ENCODE peak calls at places on chromosome 1, in seven cellular contexts. C, F, E, Z, S, G and I are unnamed samples.

GRCh38 chr1:225845633-225846259 is 35.8 kb downstream of the EPHX1 start:
- DNase-seq in C (peak; percentile 97), E (peak; percentile 65), Z (peak; percentile 72), S (peak; percentile 89), F (peak; percentile 83), G (peak; percentile 84), I (no peak)

GRCh38 chr1:154765970-154766369 is 104.1 kb downstream of the KCNN3 start:
- DNase-seq in F (peak; percentile 33), C (peak; percentile 89), Z (peak; percentile 24), G (no peak), E (no peak), S (peak; percentile 15), I (no peak)

GRCh38 chr1:203281851-203282661 is 23.3 kb upstream of the BTG2 start:
- DNase-seq in C (no peak), Z (no peak), F (no peak), G (no peak), E (no peak), S (peak; percentile 45), I (no peak)

GRCh38 chr1:118960026-118960561 is 28.0 kb downstream of the TBX15 start:
- DNase-seq in F (no peak), G (no peak), Z (no peak), S (no peak), E (no peak), C (no peak), I (peak; percentile 55)

GRCh38 chr1:109252893-109253802 is 3.8 kb downstream of the CELSR2 start:
- DNase-seq in S (no peak), Z (no peak), F (peak; percentile 57), G (no peak), E (no peak), C (no peak), I (no peak)

GRCh38 chr1:244010191-244010590 is 40.9 kb upstream of the ZBTB18 start:
- DNase-seq in C (no peak), F (no peak), S (no peak), Z (no peak), E (no peak), G (no peak), I (no peak)

GRCh38 chr1:116311756-116312691 is 61.0 kb upstream of the ATP1A1 start:
- DNase-seq in C (peak; percentile 13), Z (peak; percentile 52), E (peak; percentile 41), S (no peak), G (no peak), F (peak; percentile 69), I (no peak)

GRCh38 chr1:226664413-226665101 is 74.5 kb downstream of the ITPKB start:
- DNase-seq in E (no peak), Z (peak; percentile 74), G (peak; percentile 95), S (peak; percentile 92), F (no peak), C (no peak), I (no peak)

GRCh38 chr1:222904451-222904850 is 89.6 kb downstream of the DISP1 start:
- DNase-seq in S (no peak), G (no peak), E (no peak), C (no peak), F (no peak), Z (no peak), I (no peak)

GRCh38 chr1:105138445-105138821 is 1388.7 kb downstream of the AMY1C start:
- DNase-seq in C (no peak), S (no peak), F (no peak), E (no peak), Z (peak; percentile 35), G (no peak), I (no peak)

GRCh38 chr1:237888143-237888542 is 2.6 kb downstream of the ZP4 start:
- DNase-seq in Z (no peak), S (no peak), F (no peak), G (no peak), C (no peak), E (no peak), I (no peak)

GRCh38 chr1:3477241-3478109 is 23.0 kb downstream of the ARHGEF16 start:
- DNase-seq in E (no peak), Z (no peak), S (no peak), F (no peak), C (peak; percentile 83), G (no peak), I (no peak)

GRCh38 chr1:119012383-119012782 is 24.2 kb upstream of the TBX15 start:
- DNase-seq in E (no peak), C (no peak), S (no peak), Z (no peak), G (no peak), F (no peak), I (no peak)

GRCh38 chr1:43687301-43688108 is 19.8 kb upstream of the ST3GAL3 start:
- DNase-seq in G (peak; percentile 39), Z (no peak), C (no peak), F (no peak), E (no peak), S (no peak), I (no peak)

GRCh38 chr1:34984435-34985062 is 598 bp downstream of the TMEM35B start:
- DNase-seq in E (no peak), C (no peak), F (peak; percentile 75), Z (no peak), G (peak; percentile 58), S (peak; percentile 77), I (no peak)

GRCh38 chr1:166166400-166166699 is 451 bp downstream of the FAM78B start:
- DNase-seq in Z (no peak), G (no peak), F (no peak), S (no peak), C (peak; percentile 84), E (no peak), I (no peak)

GRCh38 chr1:166165661-166166399 is 971 bp downstream of the FAM78B start:
- DNase-seq in C (peak; percentile 80), E (peak; percentile 15), S (no peak), G (peak; percentile 47), Z (no peak), F (no peak), I (no peak)

GRCh38 chr1:166164646-166164994 is 2.2 kb downstream of the FAM78B start:
- DNase-seq in G (no peak), E (no peak), S (no peak), C (no peak), F (no peak), Z (no peak), I (no peak)

GRCh38 chr1:166166701-166167394 is at the start of gene FAM78B:
- DNase-seq in F (peak; percentile 86), Z (peak; percentile 80), S (peak; percentile 75), G (peak; percentile 76), E (peak; percentile 51), C (peak; percentile 92), I (peak; percentile 65)

DNA sequence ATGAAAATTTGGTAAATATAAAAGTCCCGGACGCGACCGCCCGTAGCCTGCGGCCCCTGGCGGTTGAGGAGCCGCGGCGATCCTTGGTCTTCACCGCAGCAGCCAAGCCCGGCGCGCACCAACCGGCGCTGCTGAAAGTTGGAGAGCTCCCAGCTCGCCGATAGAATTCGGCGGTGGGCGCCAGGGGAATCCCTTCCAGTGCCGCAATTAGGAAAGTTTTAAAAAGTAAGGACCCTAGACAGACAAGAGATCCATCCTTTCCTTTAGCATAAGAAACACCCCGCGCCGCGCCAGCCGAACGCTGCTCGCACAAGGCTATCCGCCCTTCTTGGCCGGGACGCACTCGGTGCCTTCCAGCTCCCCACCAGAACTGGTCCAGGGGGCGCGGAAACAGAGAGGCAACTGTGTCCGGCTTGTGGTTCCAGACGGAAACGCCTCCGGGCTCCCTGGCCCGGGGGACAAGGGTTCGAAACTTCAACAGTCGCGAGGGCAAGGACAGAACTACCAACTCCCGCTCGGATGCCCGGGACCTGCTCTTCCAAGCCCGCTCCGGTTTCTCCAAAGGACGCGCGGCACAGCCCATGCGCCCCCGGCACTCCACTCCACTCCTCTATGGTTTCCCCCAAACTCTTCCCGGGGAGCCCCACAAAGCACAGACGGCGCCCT is 1.7 kb downstream of the FAM78B start:
- DNase-seq in F (peak; percentile 71), C (peak; percentile 87), Z (peak; percentile 50), S (peak; percentile 66), G (peak; percentile 66), E (peak; percentile 71), I (no peak)
- H3K4me3 ChIP-seq in F (peak overlapping the region; percentile 61), C (peak overlapping the region; percentile 54), Z (peak overlapping the region; percentile 79), S (peak overlapping the region; percentile 91), G (peak overlapping the region; percentile 74), E (no peak overlapping the region), I (peak overlapping the region; percentile 70)

DNA sequence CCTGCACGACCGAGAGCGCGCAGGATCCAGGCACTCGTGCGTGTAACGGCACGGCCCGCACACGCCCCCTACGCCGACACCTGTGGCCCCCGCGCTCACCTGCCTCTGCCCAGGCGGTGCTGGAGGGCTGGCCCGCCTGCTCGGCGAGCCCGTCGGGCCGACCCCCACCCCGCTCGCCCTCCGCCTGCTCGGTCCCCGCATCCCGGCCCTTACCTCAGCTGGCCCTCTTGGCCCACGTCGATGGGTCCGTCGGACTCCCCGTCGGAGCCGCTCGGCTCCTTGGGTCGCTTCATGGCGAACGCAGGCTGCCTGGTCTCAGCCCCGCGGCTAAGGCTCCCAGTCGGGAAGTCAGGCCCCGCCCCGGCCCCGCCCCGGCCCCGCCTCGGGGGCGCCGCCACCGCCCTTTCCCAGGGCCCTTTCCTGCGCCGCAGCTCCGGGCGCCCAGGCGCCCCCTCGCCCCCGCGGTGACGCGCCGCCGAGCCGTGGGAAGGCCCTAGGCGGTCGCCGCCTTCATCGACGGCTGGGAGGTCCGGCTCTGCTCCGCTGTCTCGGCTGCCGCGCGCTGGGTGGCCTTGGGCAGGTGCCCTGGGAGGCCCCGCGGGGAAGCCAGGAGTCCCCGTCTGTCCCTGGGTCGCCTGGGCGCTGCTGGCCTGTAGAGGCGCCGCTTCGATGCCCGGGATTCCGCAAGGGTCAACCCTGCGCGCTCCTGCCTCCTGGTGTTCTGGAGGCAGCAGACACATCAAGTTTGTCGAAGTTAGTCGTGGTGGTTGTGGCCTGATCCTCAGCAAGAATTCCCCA is at the start of gene HEYL:
- DNase-seq in C (peak; percentile 96), F (peak; percentile 92), Z (peak; percentile 69), S (peak; percentile 88), G (no peak), E (peak; percentile 70), I (no peak)
- H3K4me3 ChIP-seq in C (peak within 1 kb of the TSS; percentile 68), F (peak within 1 kb of the TSS; percentile 61), Z (peak within 1 kb of the TSS; percentile 48), S (peak within 1 kb of the TSS; percentile 83), G (no peak within 1 kb of the TSS), E (peak within 1 kb of the TSS; percentile 91), I (peak within 1 kb of the TSS; percentile 41)

DNA sequence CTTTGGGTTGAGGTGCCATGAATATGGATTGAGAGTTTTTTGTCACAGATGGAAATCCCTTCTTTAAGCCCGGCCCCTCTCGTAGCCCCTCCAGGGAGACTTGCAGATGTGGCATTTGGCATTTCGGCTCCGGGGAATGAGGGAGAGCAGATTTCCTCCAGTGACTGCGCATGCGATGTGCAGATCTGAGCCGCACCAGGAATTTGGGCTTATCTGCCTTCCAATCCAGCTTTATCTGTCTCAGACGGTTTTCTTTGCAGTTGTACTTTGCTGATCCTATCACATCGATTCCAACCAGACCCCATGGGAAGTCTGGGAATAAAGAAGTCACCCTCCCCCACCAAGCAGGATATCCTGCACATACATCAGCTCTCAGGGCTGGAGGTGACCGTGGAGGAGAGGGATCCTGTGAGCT is 11.7 kb downstream of the KIF26B start:
- DNase-seq in C (peak; percentile 62), E (no peak), G (peak; percentile 64), S (no peak), F (no peak), Z (no peak), I (no peak)
- H3K4me3 ChIP-seq in C (no peak overlapping the region), E (no peak overlapping the region), G (peak overlapping the region; percentile 55), S (peak overlapping the region; percentile 42), F (peak overlapping the region; percentile 25), Z (peak overlapping the region; percentile 20), I (no peak overlapping the region)

DNA sequence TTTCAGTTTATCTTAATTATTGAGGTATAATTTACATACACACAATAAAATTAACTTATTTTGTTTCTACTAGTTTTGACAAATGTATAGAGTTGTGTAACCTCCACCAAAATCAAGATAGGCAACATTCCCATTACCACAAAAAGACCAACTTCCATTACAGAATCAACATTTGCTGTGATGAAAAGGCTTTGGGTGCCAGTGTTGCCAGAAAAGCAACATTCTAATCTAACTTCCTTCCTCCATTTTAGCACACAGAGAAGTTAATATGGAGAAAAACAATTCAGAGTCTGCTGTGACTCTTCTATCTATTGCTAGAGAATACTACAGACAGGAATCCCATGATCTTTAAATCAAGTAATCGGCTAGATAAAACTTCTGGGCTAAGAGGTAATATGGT is 245.3 kb downstream of the RERE start:
- DNase-seq in Z (no peak), F (no peak), S (no peak), C (no peak), E (no peak), G (peak; percentile 68), I (no peak)
- H3K4me3 ChIP-seq in Z (no peak overlapping the region), F (no peak overlapping the region), S (no peak overlapping the region), C (no peak overlapping the region), E (no peak overlapping the region), G (no peak overlapping the region), I (no peak overlapping the region)